ENCODE peak calls at places on chromosomes 4 and X, in seven cellular contexts. One of them, this sample, is unnamed.

GRCh38 chrX:31708116-31708515 is 636.3 kb upstream of the FTHL17 start:
- DNase-seq in CD8-positive, alpha-beta T cell: no peak
- DNase-seq in GM23248: no peak
- DNase-seq in sigmoid colon: no peak
- DNase-seq in SJSA1: no peak
- DNase-seq in substantia nigra: no peak
- DNase-seq in caudate nucleus: no peak
- DNase-seq in this sample: no peak

GRCh38 chrX:44974462-44974861 is 101.5 kb downstream of the KDM6A start:
- DNase-seq in substantia nigra: no peak
- DNase-seq in GM23248: peak
- DNase-seq in sigmoid colon: no peak
- DNase-seq in caudate nucleus: no peak
- DNase-seq in SJSA1: no peak
- DNase-seq in CD8-positive, alpha-beta T cell: no peak
- DNase-seq in this sample: no peak

GRCh38 chr4:2793578-2793919 is 664 bp downstream of the SH3BP2 start:
- DNase-seq in GM23248: peak
- DNase-seq in SJSA1: peak
- DNase-seq in caudate nucleus: no peak
- DNase-seq in CD8-positive, alpha-beta T cell: peak
- DNase-seq in substantia nigra: peak
- DNase-seq in sigmoid colon: peak
- DNase-seq in this sample: no peak

GRCh38 chr4:25879091-25879584 is 16.4 kb upstream of the SEL1L3 start:
- DNase-seq in SJSA1: no peak
- DNase-seq in CD8-positive, alpha-beta T cell: no peak
- DNase-seq in substantia nigra: no peak
- DNase-seq in sigmoid colon: no peak
- DNase-seq in GM23248: no peak
- DNase-seq in caudate nucleus: no peak
- DNase-seq in this sample: no peak

GRCh38 chrX:151815461-151815860 is 80.9 kb downstream of the CNGA2 start:
- DNase-seq in caudate nucleus: no peak
- DNase-seq in substantia nigra: no peak
- DNase-seq in SJSA1: no peak
- DNase-seq in CD8-positive, alpha-beta T cell: no peak
- DNase-seq in GM23248: peak
- DNase-seq in sigmoid colon: no peak
- DNase-seq in this sample: no peak

GRCh38 chr4:78483811-78484210 is 67.8 kb upstream of the ANXA3 start:
- DNase-seq in GM23248: no peak
- DNase-seq in SJSA1: no peak
- DNase-seq in CD8-positive, alpha-beta T cell: no peak
- DNase-seq in substantia nigra: no peak
- DNase-seq in caudate nucleus: no peak
- DNase-seq in sigmoid colon: no peak
- DNase-seq in this sample: no peak

GRCh38 chr4:113978561-113979156 is 788 bp downstream of the ARSJ start:
- DNase-seq in substantia nigra: no peak
- DNase-seq in SJSA1: no peak
- DNase-seq in GM23248: peak
- DNase-seq in sigmoid colon: no peak
- DNase-seq in CD8-positive, alpha-beta T cell: no peak
- DNase-seq in caudate nucleus: no peak
- DNase-seq in this sample: no peak

GRCh38 chr4:159747983-159748382 is 645.1 kb downstream of the RAPGEF2 start:
- DNase-seq in sigmoid colon: no peak
- DNase-seq in GM23248: no peak
- DNase-seq in substantia nigra: no peak
- DNase-seq in CD8-positive, alpha-beta T cell: no peak
- DNase-seq in SJSA1: no peak
- DNase-seq in caudate nucleus: no peak
- DNase-seq in this sample: no peak

GRCh38 chrX:101429934-101430333 is 21.9 kb downstream of the HNRNPH2 start:
- DNase-seq in sigmoid colon: no peak
- DNase-seq in caudate nucleus: no peak
- DNase-seq in CD8-positive, alpha-beta T cell: no peak
- DNase-seq in GM23248: peak
- DNase-seq in SJSA1: no peak
- DNase-seq in substantia nigra: no peak
- DNase-seq in this sample: no peak

GRCh38 chrX:53256446-53257041 is 24.8 kb downstream of the IQSEC2 start:
- DNase-seq in substantia nigra: no peak
- DNase-seq in SJSA1: no peak
- DNase-seq in sigmoid colon: peak
- DNase-seq in GM23248: no peak
- DNase-seq in CD8-positive, alpha-beta T cell: no peak
- DNase-seq in caudate nucleus: no peak
- DNase-seq in this sample: no peak

GRCh38 chr4:54063224-54063623 is 1.2 kb downstream of the CHIC2 start:
- DNase-seq in CD8-positive, alpha-beta T cell: no peak
- DNase-seq in caudate nucleus: no peak
- DNase-seq in substantia nigra: no peak
- DNase-seq in GM23248: peak
- DNase-seq in sigmoid colon: no peak
- DNase-seq in SJSA1: no peak
- DNase-seq in this sample: no peak

GRCh38 chr4:147340111-147340510 is 140.8 kb upstream of the EDNRA start:
- DNase-seq in substantia nigra: no peak
- DNase-seq in sigmoid colon: no peak
- DNase-seq in GM23248: peak
- DNase-seq in SJSA1: no peak
- DNase-seq in CD8-positive, alpha-beta T cell: no peak
- DNase-seq in caudate nucleus: no peak
- DNase-seq in this sample: no peak

GRCh38 chr4:104490096-104490769 is 4.5 kb downstream of the CXXC4 start:
- DNase-seq in sigmoid colon: peak
- DNase-seq in caudate nucleus: peak
- DNase-seq in SJSA1: no peak
- DNase-seq in substantia nigra: no peak
- DNase-seq in GM23248: no peak
- DNase-seq in CD8-positive, alpha-beta T cell: no peak
- DNase-seq in this sample: no peak

GRCh38 chr4:15587649-15588048 is 67.5 kb downstream of the FBXL5 start:
- DNase-seq in substantia nigra: no peak
- DNase-seq in CD8-positive, alpha-beta T cell: no peak
- DNase-seq in SJSA1: no peak
- DNase-seq in caudate nucleus: no peak
- DNase-seq in sigmoid colon: no peak
- DNase-seq in GM23248: peak
- DNase-seq in this sample: no peak

GRCh38 chr4:87853891-87854290 is 21.1 kb downstream of the MEPE start:
- DNase-seq in CD8-positive, alpha-beta T cell: no peak
- DNase-seq in substantia nigra: no peak
- DNase-seq in GM23248: no peak
- DNase-seq in sigmoid colon: no peak
- DNase-seq in SJSA1: no peak
- DNase-seq in caudate nucleus: no peak
- DNase-seq in this sample: no peak

GRCh38 chrX:3244203-3244743 is 102.2 kb downstream of the MXRA5 start:
- DNase-seq in sigmoid colon: no peak
- DNase-seq in SJSA1: peak
- DNase-seq in GM23248: peak
- DNase-seq in caudate nucleus: no peak
- DNase-seq in CD8-positive, alpha-beta T cell: no peak
- DNase-seq in substantia nigra: no peak
- DNase-seq in this sample: no peak

GRCh38 chr4:6502747-6503465 is 30.5 kb upstream of the PPP2R2C start:
- DNase-seq in substantia nigra: no peak
- DNase-seq in GM23248: no peak
- DNase-seq in caudate nucleus: no peak
- DNase-seq in CD8-positive, alpha-beta T cell: no peak
- DNase-seq in SJSA1: no peak
- DNase-seq in sigmoid colon: no peak
- DNase-seq in this sample: no peak

GRCh38 chr4:6755088-6755753 is 27.3 kb upstream of the KIAA0232 start:
- DNase-seq in sigmoid colon: no peak
- DNase-seq in caudate nucleus: no peak
- DNase-seq in SJSA1: no peak
- DNase-seq in GM23248: no peak
- DNase-seq in substantia nigra: no peak
- DNase-seq in CD8-positive, alpha-beta T cell: no peak
- DNase-seq in this sample: no peak

GRCh38 chrX:68827848-68828562 is 816 bp upstream of the EFNB1 start:
- DNase-seq in sigmoid colon: peak
- DNase-seq in substantia nigra: peak
- DNase-seq in GM23248: peak
- DNase-seq in caudate nucleus: peak
- DNase-seq in CD8-positive, alpha-beta T cell: peak
- DNase-seq in SJSA1: peak
- DNase-seq in this sample: no peak
- H3K27ac ChIP-seq in sigmoid colon: peak
- H3K27ac ChIP-seq in substantia nigra: no peak
- H3K27ac ChIP-seq in GM23248: peak
- H3K27ac ChIP-seq in caudate nucleus: no peak
- H3K27ac ChIP-seq in CD8-positive, alpha-beta T cell: peak
- H3K27ac ChIP-seq in SJSA1: no peak
- H3K27ac ChIP-seq in this sample: no peak

GRCh38 chr4:24764305-24764704 is 31.1 kb upstream of the SOD3 start:
- DNase-seq in substantia nigra: no peak
- DNase-seq in CD8-positive, alpha-beta T cell: no peak
- DNase-seq in sigmoid colon: no peak
- DNase-seq in SJSA1: no peak
- DNase-seq in caudate nucleus: no peak
- DNase-seq in GM23248: no peak
- DNase-seq in this sample: no peak
- H3K27ac ChIP-seq in substantia nigra: no peak
- H3K27ac ChIP-seq in CD8-positive, alpha-beta T cell: no peak
- H3K27ac ChIP-seq in sigmoid colon: no peak
- H3K27ac ChIP-seq in SJSA1: no peak
- H3K27ac ChIP-seq in caudate nucleus: no peak
- H3K27ac ChIP-seq in GM23248: no peak
- H3K27ac ChIP-seq in this sample: no peak

DNA sequence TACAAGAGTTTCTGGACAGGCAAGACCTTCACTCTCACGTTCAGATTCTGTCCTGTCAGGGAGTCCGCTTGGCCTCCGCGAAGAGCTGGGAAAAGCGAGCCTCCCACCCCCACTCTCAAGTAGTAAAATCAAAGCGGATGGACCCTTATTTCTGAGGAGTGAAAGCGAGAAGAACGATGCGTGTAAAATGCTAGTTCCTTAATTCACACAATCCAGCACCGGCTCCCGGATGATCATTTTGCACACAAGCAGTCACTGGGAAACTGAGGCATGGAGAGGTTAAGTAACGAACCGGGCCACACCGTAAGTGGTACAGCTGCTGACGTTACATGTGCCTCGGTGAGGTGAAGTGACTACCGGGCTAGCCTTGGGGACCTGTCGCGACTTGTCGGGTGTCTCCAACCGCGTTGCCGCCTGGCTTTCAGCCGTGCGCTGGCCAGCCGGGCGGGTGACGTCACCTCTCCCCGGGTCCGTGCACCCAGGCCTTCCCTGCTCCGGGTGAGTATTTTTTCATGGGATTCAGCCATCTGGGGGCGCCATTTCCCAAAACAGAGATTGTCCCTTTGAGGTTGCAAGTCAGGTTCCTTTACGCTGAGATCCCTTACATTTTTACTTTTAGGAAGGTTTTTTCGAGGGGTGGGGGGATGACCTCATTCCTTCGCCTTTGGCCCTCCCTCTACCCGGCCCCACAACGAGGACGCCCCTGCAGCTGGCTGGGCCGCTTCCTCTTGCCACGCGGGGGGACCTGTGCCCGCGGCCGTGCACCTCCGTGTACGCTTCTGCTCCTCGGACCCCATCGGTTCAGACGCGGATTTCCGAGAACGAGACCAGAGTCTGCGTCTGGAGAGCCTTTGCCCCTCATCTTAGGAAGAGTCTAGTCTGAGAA is 3.4 kb upstream of the SFRP2 start:
- DNase-seq in caudate nucleus: no peak
- DNase-seq in substantia nigra: peak
- DNase-seq in GM23248: peak
- DNase-seq in CD8-positive, alpha-beta T cell: no peak
- DNase-seq in SJSA1: no peak
- DNase-seq in sigmoid colon: peak
- DNase-seq in this sample: no peak
- H3K27ac ChIP-seq in caudate nucleus: no peak
- H3K27ac ChIP-seq in substantia nigra: no peak
- H3K27ac ChIP-seq in GM23248: no peak
- H3K27ac ChIP-seq in CD8-positive, alpha-beta T cell: no peak
- H3K27ac ChIP-seq in SJSA1: no peak
- H3K27ac ChIP-seq in sigmoid colon: no peak
- H3K27ac ChIP-seq in this sample: no peak

GRCh38 chrX:110143454-110144210 is 140.7 kb downstream of the TMEM164 start:
- DNase-seq in GM23248: no peak
- DNase-seq in SJSA1: no peak
- DNase-seq in CD8-positive, alpha-beta T cell: no peak
- DNase-seq in substantia nigra: peak
- DNase-seq in caudate nucleus: no peak
- DNase-seq in sigmoid colon: no peak
- DNase-seq in this sample: no peak
- H3K27ac ChIP-seq in GM23248: no peak
- H3K27ac ChIP-seq in SJSA1: no peak
- H3K27ac ChIP-seq in CD8-positive, alpha-beta T cell: no peak
- H3K27ac ChIP-seq in substantia nigra: no peak
- H3K27ac ChIP-seq in caudate nucleus: no peak
- H3K27ac ChIP-seq in sigmoid colon: peak
- H3K27ac ChIP-seq in this sample: no peak

DNA sequence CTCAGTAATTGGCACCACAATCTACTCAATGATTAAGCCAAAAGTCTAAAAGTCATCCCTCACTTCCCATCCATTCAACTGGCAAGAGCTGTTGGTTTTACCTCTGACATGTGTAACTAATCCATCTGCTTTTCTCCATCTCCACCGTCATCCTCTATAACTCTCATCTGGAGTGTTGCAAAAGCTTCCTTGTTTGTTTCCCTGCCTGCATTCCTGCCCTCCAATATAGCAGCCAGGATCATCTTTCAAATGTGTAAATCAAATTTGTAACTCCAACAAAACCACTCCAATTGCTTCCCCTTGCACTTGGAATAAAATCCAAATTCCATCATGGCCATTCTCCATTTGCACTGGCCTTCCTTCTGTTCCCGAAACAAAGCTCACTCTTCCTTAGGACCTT is 4.3 kb upstream of the PLAC8 start:
- DNase-seq in SJSA1: no peak
- DNase-seq in sigmoid colon: no peak
- DNase-seq in caudate nucleus: no peak
- DNase-seq in GM23248: no peak
- DNase-seq in CD8-positive, alpha-beta T cell: no peak
- DNase-seq in substantia nigra: no peak
- DNase-seq in this sample: no peak
- H3K27ac ChIP-seq in SJSA1: no peak
- H3K27ac ChIP-seq in sigmoid colon: no peak
- H3K27ac ChIP-seq in caudate nucleus: no peak
- H3K27ac ChIP-seq in GM23248: no peak
- H3K27ac ChIP-seq in CD8-positive, alpha-beta T cell: no peak
- H3K27ac ChIP-seq in substantia nigra: no peak
- H3K27ac ChIP-seq in this sample: no peak

DNA sequence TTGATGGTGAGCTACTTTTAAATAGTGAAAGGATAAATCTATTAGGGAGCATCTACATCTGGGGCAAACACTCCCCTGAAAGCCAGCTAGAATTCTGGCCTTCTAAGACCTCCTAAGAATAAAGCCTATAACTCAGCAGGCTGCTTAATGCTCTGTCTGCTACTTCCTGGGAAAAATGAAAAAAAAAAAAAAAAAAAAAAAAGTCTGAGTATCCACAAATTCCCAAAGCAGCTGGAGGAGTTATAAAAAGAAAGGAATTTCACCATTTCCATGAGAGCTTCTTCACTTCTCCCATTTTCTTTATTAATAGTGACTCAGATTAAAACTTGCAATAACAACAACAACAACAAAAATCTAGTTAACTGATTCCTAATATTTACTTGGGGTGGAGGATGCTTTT is 511.2 kb downstream of the INPP4B start:
- DNase-seq in substantia nigra: no peak
- DNase-seq in GM23248: no peak
- DNase-seq in caudate nucleus: no peak
- DNase-seq in sigmoid colon: no peak
- DNase-seq in SJSA1: no peak
- DNase-seq in CD8-positive, alpha-beta T cell: no peak
- DNase-seq in this sample: no peak
- H3K27ac ChIP-seq in substantia nigra: no peak
- H3K27ac ChIP-seq in GM23248: no peak
- H3K27ac ChIP-seq in caudate nucleus: no peak
- H3K27ac ChIP-seq in sigmoid colon: no peak
- H3K27ac ChIP-seq in SJSA1: no peak
- H3K27ac ChIP-seq in CD8-positive, alpha-beta T cell: no peak
- H3K27ac ChIP-seq in this sample: no peak